ENCODE peak calls at places on chromosome 1, in seven cellular contexts. G is body of pancreas, B is H54, W is GM12891, X is transverse colon, V is breast epithelium, D is tibial nerve. U is an unnamed sample.
A peak's percentile ranks its signal among the peaks of the same experiment; 100 is the strongest.

GRCh38 chr1:88763649-88764406 is 79.8 kb downstream of the PKN2 start:
- DNase-seq in G (no peak), B (no peak), W (no peak), X (no peak), V (no peak), D (no peak), U (no peak)

GRCh38 chr1:89723863-89724262 is 90.9 kb downstream of the LRRC8C start:
- DNase-seq in G (no peak), B (no peak), W (no peak), X (no peak), V (no peak), D (no peak), U (no peak)

GRCh38 chr1:104780470-104781078 is 1030.9 kb downstream of the AMY1C start:
- DNase-seq in G (no peak), B (peak; percentile 2), W (peak; percentile 20), X (no peak), V (no peak), D (no peak), U (no peak)

GRCh38 chr1:108708726-108709660 is 3.7 kb upstream of the FNDC7 start:
- DNase-seq in G (no peak), B (no peak), W (no peak), X (peak; percentile 26), V (no peak), D (no peak), U (no peak)

GRCh38 chr1:179178135-179178630 is 51.3 kb downstream of the ABL2 start:
- DNase-seq in G (no peak), B (no peak), W (no peak), X (no peak), V (no peak), D (no peak), U (no peak)

GRCh38 chr1:232142403-232143314 is 487.3 kb downstream of the SIPA1L2 start:
- DNase-seq in G (no peak), B (peak; percentile 34), W (no peak), X (peak; percentile 37), V (no peak), D (peak; percentile 20), U (peak; percentile 25)

GRCh38 chr1:156959414-156959813 is 39.0 kb downstream of the LRRC71 start:
- DNase-seq in G (no peak), B (no peak), W (no peak), X (no peak), V (no peak), D (no peak), U (no peak)

GRCh38 chr1:203215573-203215972 is 13.9 kb downstream of the CHIT1 start:
- DNase-seq in G (no peak), B (no peak), W (no peak), X (no peak), V (no peak), D (no peak), U (no peak)

GRCh38 chr1:83836543-83836942 is 162.4 kb downstream of the TTLL7 start:
- DNase-seq in G (no peak), B (no peak), W (no peak), X (no peak), V (no peak), D (no peak), U (no peak)

GRCh38 chr1:157704878-157705277 is 4.3 kb upstream of the FCRL3 start:
- DNase-seq in G (no peak), B (no peak), W (no peak), X (no peak), V (no peak), D (no peak), U (no peak)

GRCh38 chr1:1989102-1989542 is 14.5 kb downstream of the CFAP74 start:
- DNase-seq in G (peak; percentile 21), B (no peak), W (no peak), X (no peak), V (no peak), D (no peak), U (no peak)

GRCh38 chr1:228802386-228803221 is 67.3 kb downstream of the RHOU start:
- DNase-seq in G (no peak), B (no peak), W (no peak), X (no peak), V (no peak), D (peak; percentile 30), U (no peak)

GRCh38 chr1:233389867-233390266 is 62.3 kb downstream of the MAP3K21 start:
- DNase-seq in G (no peak), B (no peak), W (no peak), X (no peak), V (no peak), D (no peak), U (no peak)

GRCh38 chr1:66778969-66779368 is 22.1 kb downstream of the INSL5 start:
- DNase-seq in G (no peak), B (no peak), W (no peak), X (no peak), V (no peak), D (no peak), U (no peak)

GRCh38 chr1:91761303-91761721 is 124.6 kb downstream of the TGFBR3 start:
- DNase-seq in G (no peak), B (no peak), W (no peak), X (no peak), V (no peak), D (no peak), U (no peak)

GRCh38 chr1:53278294-53278693 is 40.0 kb upstream of the MAGOH start:
- DNase-seq in G (peak; percentile 62), B (peak; percentile 82), W (peak; percentile 83), X (peak; percentile 66), V (no peak), D (peak; percentile 74), U (peak; percentile 90)

GRCh38 chr1:78284354-78284753 is 206.4 kb upstream of the PTGFR start:
- DNase-seq in G (no peak), B (no peak), W (no peak), X (peak; percentile 21), V (no peak), D (peak; percentile 44), U (peak; percentile 34)

GRCh38 chr1:29133861-29134694 is 10.4 kb upstream of the TMEM200B start:
- DNase-seq in G (no peak), B (no peak), W (peak; percentile 68), X (no peak), V (no peak), D (no peak), U (no peak)

GRCh38 chr1:178262101-178262500 is 168.2 kb downstream of the RASAL2 start:
- DNase-seq in G (no peak), B (no peak), W (no peak), X (no peak), V (no peak), D (no peak), U (no peak)

GRCh38 chr1:109989656-109990653 is 5.4 kb downstream of the AHCYL1 start:
- DNase-seq in G (no peak), B (no peak), W (no peak), X (no peak), V (no peak), D (no peak), U (no peak)

GRCh38 chr1:21914468-21914867 is 22.6 kb downstream of the HSPG2 start:
- DNase-seq in G (no peak), B (no peak), W (no peak), X (no peak), V (no peak), D (no peak), U (no peak)

GRCh38 chr1:31790641-31791091 is 25.2 kb downstream of the SPOCD1 start:
- DNase-seq in G (no peak), B (no peak), W (no peak), X (no peak), V (no peak), D (no peak), U (peak; percentile 85)

GRCh38 chr1:26320896-26321295 is 3.1 kb downstream of the CD52 start:
- DNase-seq in G (no peak), B (no peak), W (no peak), X (no peak), V (no peak), D (no peak), U (no peak)
- TF ChIP-seq POLR2A in G (no peak), B (no peak), W (no peak), X (no peak), V (no peak), D (no peak), U (no peak)

GRCh38 chr1:161197560-161198205 is 1.2 kb downstream of the ADAMTS4 start:
- DNase-seq in G (no peak), B (no peak), W (no peak), X (no peak), V (no peak), D (no peak), U (peak; percentile 76)

GRCh38 chr1:161196111-161196510 is 2.7 kb downstream of the ADAMTS4 start:
- DNase-seq in G (no peak), B (no peak), W (no peak), X (no peak), V (no peak), D (no peak), U (no peak)

GRCh38 chr1:161198206-161198876 is 513 bp downstream of the ADAMTS4 start:
- DNase-seq in G (no peak), B (no peak), W (no peak), X (no peak), V (peak; percentile 72), D (no peak), U (peak; percentile 93)

GRCh38 chr1:161195171-161195570 is 3.7 kb downstream of the ADAMTS4 start:
- DNase-seq in G (no peak), B (no peak), W (no peak), X (no peak), V (no peak), D (no peak), U (no peak)

DNA sequence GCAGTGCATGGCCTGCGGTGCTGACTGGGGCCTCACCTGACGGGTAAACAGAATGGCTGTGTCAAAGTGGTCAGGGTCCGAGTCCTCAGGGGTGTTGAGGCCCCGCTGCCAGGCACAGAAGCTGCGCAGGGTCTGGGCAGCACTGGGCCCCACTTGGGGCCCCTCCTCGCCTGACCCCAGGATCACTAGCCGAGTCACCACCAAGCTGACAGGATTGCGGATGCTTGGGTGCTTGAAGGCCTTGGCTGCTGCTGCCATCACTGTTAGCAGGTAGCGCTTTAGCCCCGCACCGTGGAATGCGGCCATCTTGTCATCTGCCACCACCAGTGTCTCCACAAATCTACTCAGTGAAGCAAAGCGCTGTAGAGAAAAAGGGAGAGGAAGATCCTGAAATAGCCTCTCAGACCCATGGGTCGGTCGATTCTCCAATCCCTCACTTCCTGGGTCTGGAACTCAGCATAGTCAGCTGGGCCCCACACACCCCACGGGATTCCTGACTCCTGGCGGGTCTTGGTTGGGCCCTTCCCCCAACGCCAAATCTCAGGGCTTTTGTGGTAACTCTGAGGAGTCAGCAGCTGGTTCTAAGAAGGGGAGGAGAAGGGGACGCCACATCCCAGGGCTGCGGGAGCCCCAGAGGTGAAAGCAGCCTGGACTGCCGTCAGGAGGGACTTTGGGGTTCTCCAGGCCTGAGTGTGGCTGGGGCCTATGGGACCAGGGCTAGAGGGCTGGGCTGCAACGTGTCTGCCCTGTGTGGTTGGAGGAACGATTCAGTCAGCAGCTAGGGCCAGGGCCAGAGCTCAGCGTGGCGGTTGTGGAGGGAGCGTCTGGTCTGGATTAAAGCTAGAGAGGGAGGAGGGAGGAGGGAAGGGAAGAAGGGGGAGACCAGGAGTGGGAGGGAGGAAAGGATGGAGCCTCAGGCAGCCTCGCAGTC is 2.1 kb downstream of the ADAMTS4 start:
- DNase-seq in G (no peak), B (no peak), W (no peak), X (no peak), V (no peak), D (peak; percentile 47), U (no peak)
- TF ChIP-seq POLR2A in G (peak; percentile 36), B (no peak), W (no peak), X (no peak), V (no peak), D (no peak), U (no peak)

GRCh38 chr1:20493839-20494608 is 8.0 kb upstream of the CAMK2N1 start:
- DNase-seq in G (peak; percentile 86), B (no peak), W (peak; percentile 68), X (peak; percentile 93), V (peak; percentile 91), D (peak; percentile 95), U (peak; percentile 98)
- TF ChIP-seq POLR2A in G (no peak), B (no peak), W (no peak), X (no peak), V (no peak), D (no peak), U (no peak)

GRCh38 chr1:206900149-206900548 is 2.9 kb downstream of the IL24 start:
- DNase-seq in G (no peak), B (no peak), W (no peak), X (no peak), V (no peak), D (no peak), U (no peak)
- TF ChIP-seq POLR2A in G (no peak), B (no peak), W (no peak), X (no peak), V (no peak), D (no peak), U (no peak)